ENCODE peak calls at places on chromosomes 2 and 18, in seven cellular contexts. M is GM12878, I is A549, O is H1, D is HepG2, H is SK-N-SH, E is K562. Q is an unnamed sample.

GRCh38 chr2:224058048-224058775 is 19.1 kb upstream of the SERPINE2 start:
- DNase-seq in M (no peak), I (no peak), O (no peak), D (no peak), H (no peak), E (no peak), Q (no peak)

GRCh38 chr18:67135981-67136380 is 380.5 kb downstream of the DSEL start:
- DNase-seq in M (no peak), I (no peak), O (no peak), D (no peak), H (no peak), E (no peak), Q (no peak)

GRCh38 chr2:43831438-43832294 is 7.0 kb downstream of the ABCG5 start:
- DNase-seq in M (no peak), I (no peak), O (no peak), D (no peak), H (peak; percentile 77), E (no peak), Q (peak; percentile 29)

GRCh38 chr18:13808294-13809024 is 15.5 kb upstream of the MC5R start:
- DNase-seq in M (no peak), I (no peak), O (no peak), D (no peak), H (no peak), E (no peak), Q (no peak)

GRCh38 chr2:68827681-68828080 is 43.5 kb downstream of the BMP10 start:
- DNase-seq in M (no peak), I (no peak), O (no peak), D (no peak), H (no peak), E (no peak), Q (no peak)

GRCh38 chr18:54900290-54900689 is 59.0 kb downstream of the CCDC68 start:
- DNase-seq in M (no peak), I (no peak), O (no peak), D (no peak), H (no peak), E (peak; percentile 7), Q (no peak)

GRCh38 chr2:202965810-202966454 is 48.7 kb upstream of the NBEAL1 start:
- DNase-seq in M (peak; percentile 60), I (peak; percentile 43), O (no peak), D (peak; percentile 17), H (no peak), E (peak; percentile 71), Q (no peak)

GRCh38 chr2:96977631-96978195 is 8.7 kb downstream of the FAM178B start:
- DNase-seq in M (no peak), I (peak; percentile 35), O (no peak), D (no peak), H (no peak), E (no peak), Q (no peak)

DNA sequence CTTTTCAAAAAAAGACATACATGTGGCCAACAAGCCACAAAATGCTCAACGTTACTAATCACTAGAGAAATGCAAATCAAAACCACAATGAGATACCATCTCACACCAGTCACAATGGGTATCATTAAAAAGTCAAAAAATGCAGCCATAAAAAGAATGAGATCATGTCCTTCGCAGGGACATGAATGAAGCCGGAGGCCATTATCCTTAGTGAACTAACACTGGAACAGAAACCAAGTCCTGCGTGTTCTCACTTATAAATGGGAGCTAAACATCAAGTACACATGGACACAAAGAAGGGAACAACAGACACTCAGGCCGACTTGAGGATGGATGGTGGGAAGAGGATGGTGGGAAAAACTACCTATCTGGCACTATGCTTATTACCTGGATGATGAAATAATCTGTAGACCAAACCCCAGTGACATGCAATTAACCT is 17.8 kb upstream of the ATL2 start:
- DNase-seq in M (no peak), I (no peak), O (no peak), D (no peak), H (no peak), E (no peak), Q (no peak)
- TF ChIP-seq MAX in M (no peak), I (no peak), O (no peak), D (no peak), H (peak; percentile 56), E (no peak), Q (no peak)

GRCh38 chr2:8606226-8606625 is 75.6 kb upstream of the ID2 start:
- DNase-seq in M (peak; percentile 82), I (no peak), O (no peak), D (no peak), H (no peak), E (no peak), Q (no peak)

GRCh38 chr2:8609357-8609804 is 72.5 kb upstream of the ID2 start:
- DNase-seq in M (no peak), I (no peak), O (no peak), D (peak; percentile 98), H (no peak), E (no peak), Q (no peak)

GRCh38 chr2:8606649-8607550 is 75.0 kb upstream of the ID2 start:
- DNase-seq in M (no peak), I (no peak), O (no peak), D (no peak), H (no peak), E (no peak), Q (no peak)

GRCh38 chr2:8608411-8608954 is 73.4 kb upstream of the ID2 start:
- DNase-seq in M (peak; percentile 39), I (no peak), O (no peak), D (no peak), H (no peak), E (no peak), Q (no peak)

GRCh38 chr2:8607591-8607990 is 74.3 kb upstream of the ID2 start:
- DNase-seq in M (no peak), I (no peak), O (no peak), D (no peak), H (no peak), E (no peak), Q (no peak)
- TF ChIP-seq USF2 in M (no peak), I (no peak), O (no peak), D (no peak), H (no peak), E (no peak), Q (no peak)

GRCh38 chr2:74499269-74499939 is at the start of gene LBX2:
- DNase-seq in M (no peak), I (no peak), O (no peak), D (no peak), H (peak; percentile 57), E (no peak), Q (peak; percentile 52)
- TF ChIP-seq MAX in M (no peak), I (peak; percentile 4), O (no peak), D (no peak), H (no peak), E (no peak), Q (no peak)

GRCh38 chr2:67374481-67374880 is 22.7 kb upstream of the ETAA1 start:
- DNase-seq in M (no peak), I (no peak), O (no peak), D (no peak), H (no peak), E (no peak), Q (no peak)
- TF ChIP-seq USF2 in M (no peak), I (no peak), O (no peak), D (no peak), H (no peak), E (no peak), Q (no peak)